ENCODE peak calls at places on chromosomes 12 and 14, in five cellular contexts. X, N, E, S and L are unnamed samples.

GRCh38 chr14:35534130-35534883 is at the start of gene INSM2:
- DNase-seq in X (no peak), N (no peak), E (no peak), S (no peak), L (peak)

GRCh38 chr12:52992699-52993557 is 13.3 kb upstream of the EIF4B start:
- DNase-seq in X (no peak), N (no peak), E (peak), S (peak), L (no peak)

GRCh38 chr14:58752782-58753181 is 115.0 kb downstream of the DACT1 start:
- DNase-seq in X (no peak), N (no peak), E (no peak), S (no peak), L (no peak)

GRCh38 chr12:112900298-112901145 is 6.2 kb upstream of the OAS1 start:
- DNase-seq in X (peak), N (peak), E (peak), S (peak), L (peak)

GRCh38 chr14:103537175-103537990 is 8.4 kb downstream of the TRMT61A start:
- DNase-seq in X (no peak), N (no peak), E (no peak), S (no peak), L (no peak)

GRCh38 chr12:31768046-31768445 is 39.2 kb upstream of the AMN1 start:
- DNase-seq in X (no peak), N (no peak), E (no peak), S (no peak), L (no peak)

GRCh38 chr14:93926873-93927571 is at the start of gene FAM181A:
- DNase-seq in X (no peak), N (no peak), E (no peak), S (no peak), L (no peak)

GRCh38 chr12:60863421-60863820 is 1267.6 kb downstream of the SLC16A7 start:
- DNase-seq in X (no peak), N (no peak), E (no peak), S (no peak), L (no peak)

GRCh38 chr12:102540856-102541385 is 60.6 kb upstream of the IGF1 start:
- DNase-seq in X (no peak), N (no peak), E (no peak), S (no peak), L (no peak)

GRCh38 chr14:91415794-91416743 is 1.6 kb downstream of the CCDC88C start:
- DNase-seq in X (no peak), N (peak), E (no peak), S (no peak), L (peak)

GRCh38 chr12:9883175-9883574 is 1.9 kb downstream of the KLRF2 start:
- DNase-seq in X (no peak), N (no peak), E (no peak), S (no peak), L (no peak)

GRCh38 chr12:92034083-92034482 is 111.6 kb downstream of the BTG1 start:
- DNase-seq in X (no peak), N (no peak), E (no peak), S (no peak), L (no peak)

GRCh38 chr14:23487216-23487615 is 17.7 kb downstream of the NGDN start:
- DNase-seq in X (no peak), N (no peak), E (no peak), S (no peak), L (no peak)

GRCh38 chr12:126432780-126433179 is 1367.5 kb downstream of the AACS start:
- DNase-seq in X (peak), N (no peak), E (no peak), S (peak), L (no peak)

GRCh38 chr12:85363382-85364190 is 83.6 kb downstream of the ALX1 start:
- DNase-seq in X (no peak), N (no peak), E (no peak), S (peak), L (no peak)

GRCh38 chr12:121223283-121223946 is 13.5 kb downstream of the P2RX4 start:
- DNase-seq in X (no peak), N (no peak), E (no peak), S (no peak), L (no peak)

GRCh38 chr12:29517265-29517664 is 19.8 kb upstream of the OVCH1 start:
- DNase-seq in X (no peak), N (no peak), E (no peak), S (no peak), L (no peak)

GRCh38 chr14:106269029-106269428 is 742.6 kb downstream of the TMEM121 start:
- DNase-seq in X (no peak), N (no peak), E (no peak), S (no peak), L (no peak)

GRCh38 chr12:74619886-74620285 is 82.3 kb downstream of the ATXN7L3B start:
- DNase-seq in X (no peak), N (no peak), E (no peak), S (no peak), L (no peak)

GRCh38 chr12:64293654-64294364 is 71.7 kb upstream of the KICS2 start:
- DNase-seq in X (no peak), N (no peak), E (no peak), S (no peak), L (no peak)

GRCh38 chr12:38875571-38876228 is 29.7 kb downstream of the CPNE8 start:
- DNase-seq in X (no peak), N (no peak), E (no peak), S (no peak), L (no peak)

GRCh38 chr12:109157986-109158385 is 41.6 kb downstream of the ACACB start:
- DNase-seq in X (peak), N (no peak), E (no peak), S (no peak), L (no peak)

GRCh38 chr14:72479471-72479931 is 414.4 kb downstream of the DPF3 start:
- DNase-seq in X (no peak), N (peak), E (no peak), S (peak), L (peak)

GRCh38 chr14:63891148-63891964 is 38.6 kb downstream of the SYNE2 start:
- DNase-seq in X (no peak), N (no peak), E (no peak), S (no peak), L (no peak)

GRCh38 chr14:51079489-51079888 is 15.4 kb downstream of the TRIM9 start:
- DNase-seq in X (peak), N (no peak), E (peak), S (no peak), L (no peak)

GRCh38 chr14:66196670-66197069 is 289.5 kb upstream of the CCDC196 start:
- DNase-seq in X (no peak), N (no peak), E (no peak), S (no peak), L (no peak)

GRCh38 chr12:110543252-110543959 is 39.7 kb downstream of the PPTC7 start:
- DNase-seq in X (no peak), N (peak), E (no peak), S (peak), L (no peak)

GRCh38 chr14:69056389-69056788 is 77.3 kb upstream of the ACTN1 start:
- DNase-seq in X (peak), N (no peak), E (no peak), S (peak), L (no peak)

GRCh38 chr12:15364221-15365170 is 42.2 kb downstream of the PTPRO start:
- DNase-seq in X (no peak), N (no peak), E (peak), S (peak), L (no peak)

GRCh38 chr14:53103941-53104340 is 49.2 kb downstream of the DDHD1 start:
- DNase-seq in X (no peak), N (no peak), E (peak), S (no peak), L (no peak)

GRCh38 chr14:54782803-54783659 is 119.6 kb downstream of the GCH1 start:
- DNase-seq in X (no peak), N (peak), E (no peak), S (no peak), L (peak)

DNA sequence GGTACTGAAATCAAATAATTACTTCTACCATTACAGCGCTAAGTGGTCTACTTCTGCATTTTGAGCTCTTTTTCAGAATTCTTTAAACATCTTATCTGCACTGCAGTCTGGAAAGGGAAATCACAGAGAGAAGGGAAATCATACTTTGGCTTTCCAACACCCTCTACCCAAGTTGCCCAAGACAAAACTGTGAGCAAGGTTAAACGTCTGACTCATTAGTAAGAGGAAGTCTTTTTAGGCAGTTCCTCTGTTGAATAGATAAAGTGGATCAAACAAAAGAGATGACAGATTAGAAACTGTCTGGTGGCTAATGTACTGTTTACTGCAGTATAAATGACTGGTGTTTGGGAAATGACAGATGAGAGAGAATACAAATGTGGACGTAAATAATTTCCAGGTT is 858.1 kb downstream of the NRXN3 start:
- DNase-seq in X (no peak), N (no peak), E (peak), S (no peak), L (no peak)
- TF ChIP-seq CTCF in X (no peak), N (no peak), E (no peak), S (no peak), L (no peak)

GRCh38 chr12:42482086-42482819 is 107.3 kb downstream of the PRICKLE1 start:
- DNase-seq in X (peak), N (no peak), E (no peak), S (peak), L (no peak)
- TF ChIP-seq CTCF in X (no peak), N (no peak), E (no peak), S (no peak), L (no peak)

GRCh38 chr14:75506930-75507329 is 15.3 kb upstream of the BATF start:
- DNase-seq in X (no peak), N (no peak), E (no peak), S (no peak), L (no peak)

GRCh38 chr14:75513911-75514672 is 8.2 kb upstream of the BATF start:
- DNase-seq in X (no peak), N (no peak), E (no peak), S (no peak), L (peak)

GRCh38 chr14:75510547-75510946 is 11.7 kb upstream of the BATF start:
- DNase-seq in X (no peak), N (no peak), E (no peak), S (no peak), L (no peak)

GRCh38 chr14:75514673-75515630 is 7.3 kb upstream of the BATF start:
- DNase-seq in X (no peak), N (no peak), E (no peak), S (peak), L (peak)

DNA sequence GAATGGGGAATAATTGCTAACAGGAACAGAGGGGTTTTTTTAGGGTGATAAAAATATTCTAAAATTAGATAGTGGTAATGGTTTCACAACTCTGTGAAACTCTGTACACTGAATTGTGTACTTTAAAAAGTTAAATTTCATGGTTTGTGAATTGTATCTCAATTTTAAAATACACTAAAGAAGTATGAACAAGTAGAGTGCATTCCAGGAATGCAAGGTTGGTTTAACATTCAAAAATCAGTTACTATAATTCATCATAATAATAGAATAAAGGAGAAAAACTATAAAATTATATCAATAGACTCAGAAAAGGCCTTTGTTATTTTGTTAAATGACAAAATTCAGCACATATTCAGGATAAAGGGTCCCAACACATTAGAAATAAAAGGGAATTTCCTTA is 11.1 kb upstream of the BATF start:
- DNase-seq in X (no peak), N (no peak), E (no peak), S (no peak), L (no peak)
- TF ChIP-seq CTCF in X (no peak), N (no peak), E (no peak), S (no peak), L (no peak)

GRCh38 chr12:124927325-124928094 is 13.1 kb upstream of the UBC start:
- DNase-seq in X (peak), N (peak), E (peak), S (peak), L (peak)

GRCh38 chr12:124928095-124928911 is 13.9 kb upstream of the UBC start:
- DNase-seq in X (peak), N (no peak), E (peak), S (peak), L (no peak)

GRCh38 chr12:124921200-124922008 is 7.0 kb upstream of the UBC start:
- DNase-seq in X (peak), N (peak), E (no peak), S (peak), L (peak)

GRCh38 chr12:124923906-124924734 is 9.7 kb upstream of the UBC start:
- DNase-seq in X (peak), N (no peak), E (peak), S (peak), L (no peak)

DNA sequence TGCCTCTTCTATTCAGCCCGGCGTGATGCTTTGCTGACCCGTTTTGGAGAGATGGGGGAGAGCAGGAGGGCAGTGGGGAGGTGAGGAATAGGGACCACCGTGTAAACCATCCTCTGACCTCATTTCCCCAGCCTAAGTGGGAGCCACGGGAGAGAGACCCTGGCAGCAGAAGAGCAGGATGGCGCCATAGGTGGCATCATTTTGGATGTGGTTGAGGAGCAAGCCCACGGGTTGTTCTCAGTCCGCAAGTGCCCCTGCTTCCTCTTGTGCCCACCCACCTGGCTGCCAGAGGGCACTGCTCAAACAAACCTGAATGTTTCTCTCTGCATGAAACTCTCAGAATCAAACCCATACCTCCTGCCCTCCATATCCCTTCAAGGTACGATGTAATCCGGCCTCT is 10.7 kb upstream of the UBC start:
- DNase-seq in X (no peak), N (no peak), E (no peak), S (no peak), L (no peak)
- TF ChIP-seq CTCF in X (no peak), N (no peak), E (no peak), S (no peak), L (no peak)

GRCh38 chr12:3753549-3754284 is 808 bp upstream of the CRACR2A start:
- DNase-seq in X (peak), N (no peak), E (no peak), S (no peak), L (no peak)

GRCh38 chr12:3750616-3751015 is 2.3 kb downstream of the CRACR2A start:
- DNase-seq in X (no peak), N (no peak), E (no peak), S (no peak), L (no peak)

GRCh38 chr12:3752096-3752709 is 706 bp downstream of the CRACR2A start:
- DNase-seq in X (peak), N (peak), E (no peak), S (peak), L (peak)

GRCh38 chr12:3751151-3752095 is 1.5 kb downstream of the CRACR2A start:
- DNase-seq in X (no peak), N (no peak), E (no peak), S (no peak), L (no peak)

DNA sequence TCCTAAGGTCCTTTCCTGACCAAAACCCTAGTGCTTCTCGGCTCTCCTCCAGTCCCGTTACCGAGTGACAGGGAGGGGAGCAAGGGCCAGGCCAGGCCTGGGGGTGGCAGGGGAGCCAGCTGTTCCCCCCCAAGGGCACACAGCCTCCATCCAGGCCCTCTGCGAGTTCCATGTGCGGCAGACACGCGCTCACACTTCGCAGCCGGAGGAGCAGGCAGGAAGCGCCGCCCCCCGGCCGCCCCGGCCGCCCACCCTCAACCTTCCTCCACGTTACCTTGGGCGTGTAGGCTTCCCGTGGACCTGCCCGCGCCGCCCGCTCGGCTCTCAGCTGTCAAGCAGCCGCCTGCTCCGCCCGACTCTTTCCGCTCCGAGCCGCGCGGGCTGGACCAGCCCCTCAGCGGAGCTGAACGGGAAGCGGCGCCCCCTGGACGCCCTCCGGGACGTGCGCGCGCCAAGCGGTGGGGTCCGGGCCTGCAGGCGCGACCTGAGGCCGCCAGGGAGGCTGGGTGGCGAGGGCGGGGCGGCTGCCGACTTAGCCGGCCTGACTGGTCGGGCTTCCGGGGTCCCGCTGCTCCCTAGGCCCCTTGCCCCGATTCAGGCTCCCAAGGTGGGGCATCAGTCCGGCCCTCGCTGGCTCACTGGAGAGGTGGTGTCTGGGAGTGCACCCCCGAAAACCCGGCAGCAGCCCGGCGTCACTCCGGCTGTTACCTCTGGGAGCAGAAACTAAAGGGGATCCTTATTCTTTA is at the start of gene CRACR2A:
- DNase-seq in X (peak), N (peak), E (no peak), S (peak), L (peak)
- TF ChIP-seq CTCF in X (peak), N (peak), E (no peak), S (peak), L (peak)

DNA sequence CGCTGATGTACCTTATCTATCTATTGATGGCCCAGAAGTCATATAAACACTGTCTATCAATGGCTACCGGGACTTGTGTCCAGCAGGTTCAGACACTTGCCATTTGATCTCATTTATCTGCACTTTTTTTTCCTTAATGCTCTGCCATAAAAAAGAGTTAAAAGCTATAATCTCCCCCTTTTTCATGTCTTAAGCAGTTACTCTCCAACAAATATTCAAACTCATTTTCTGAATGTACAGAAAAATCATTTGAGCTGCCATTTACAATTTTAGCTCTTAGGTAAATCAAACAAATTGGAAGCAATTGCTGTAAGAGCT is 101.4 kb downstream of the SLC8A3 start:
- DNase-seq in X (no peak), N (no peak), E (no peak), S (no peak), L (no peak)
- TF ChIP-seq CTCF in X (no peak), N (no peak), E (peak), S (no peak), L (no peak)